ENCODE peak calls at places on chromosomes 4 and X, in five cellular contexts. H is 8988T; X is AG04449; S is T-helper 2 cell; A is stimulated activated CD8-positive, alpha-beta memory T cell treated with anti-CD3 and anti-CD28 coated beads, Interleukin-15, amount 100 ng/mL, for 24 hours. O is an unnamed sample.

GRCh38 chrX:10722804-10723364 is 102.5 kb upstream of the MID1 start:
- DNase-seq in H (no peak), S (no peak), A (no peak), X (no peak), O (no peak)

GRCh38 chrX:19334945-19335626 is 8.6 kb upstream of the PDHA1 start:
- DNase-seq in H (peak), S (no peak), A (no peak), X (no peak), O (no peak)

GRCh38 chrX:103681443-103681842 is 5.1 kb downstream of the MORF4L2 start:
- DNase-seq in S (no peak), H (no peak), A (no peak), X (no peak), O (no peak)

GRCh38 chrX:97267376-97267775 is 383.7 kb downstream of the RPA4 start:
- DNase-seq in S (no peak), H (no peak), A (no peak), X (no peak), O (no peak)

GRCh38 chr4:4824232-4824631 is 35.2 kb upstream of the MSX1 start:
- DNase-seq in H (no peak), A (no peak), S (no peak), X (no peak), O (no peak)

GRCh38 chrX:122196338-122196737 is 987.7 kb upstream of the GRIA3 start:
- DNase-seq in S (no peak), A (no peak), H (no peak), X (no peak), O (no peak)

GRCh38 chr4:183987987-183988392 is 82.9 kb downstream of the STOX2 start:
- DNase-seq in X (peak), A (no peak), S (no peak), H (no peak), O (peak)

GRCh38 chr4:125316391-125316780 is 1.6 kb downstream of the FAT4 start:
- DNase-seq in X (no peak), H (no peak), S (no peak), A (no peak), O (no peak)

GRCh38 chr4:74544655-74545361 is 99.9 kb downstream of the AREG start:
- DNase-seq in H (no peak), X (no peak), S (no peak), A (no peak), O (no peak)

GRCh38 chr4:122602277-122603142 is 18.4 kb downstream of the IL21 start:
- DNase-seq in X (no peak), S (no peak), H (no peak), A (no peak), O (no peak)

O was measured in BJ.